ENCODE peak calls at places on chromosomes 6 and 20, in seven cellular contexts. J, O, Q, N, X, B and P are unnamed samples.

GRCh38 chr20:39849664-39850063 is 839.4 kb downstream of the MAFB start:
- DNase-seq in J (no peak), O (peak), Q (peak), N (no peak), X (peak), B (peak), P (no peak)

GRCh38 chr6:112595201-112595600 is 248.1 kb downstream of the RFPL4B start:
- DNase-seq in J (peak), O (no peak), Q (no peak), N (no peak), X (no peak), B (no peak), P (no peak)

GRCh38 chr20:4060054-4060795 is 44.9 kb upstream of the RNF24 start:
- DNase-seq in J (no peak), O (peak), Q (no peak), N (no peak), X (peak), B (no peak), P (peak)

GRCh38 chr20:17622851-17623508 is 53.1 kb downstream of the DSTN start:
- DNase-seq in J (no peak), O (no peak), Q (no peak), N (no peak), X (no peak), B (no peak), P (no peak)

GRCh38 chr20:49384437-49385434 is 97.7 kb downstream of the KCNB1 start:
- DNase-seq in J (peak), O (peak), Q (peak), N (peak), X (no peak), B (no peak), P (peak)

GRCh38 chr20:45085289-45085688 is 15.6 kb downstream of the KCNS1 start:
- DNase-seq in J (no peak), O (no peak), Q (no peak), N (no peak), X (no peak), B (no peak), P (no peak)

GRCh38 chr6:81759782-81760181 is 7.3 kb upstream of the TENT5A start:
- DNase-seq in J (no peak), O (no peak), Q (peak), N (no peak), X (no peak), B (no peak), P (no peak)

GRCh38 chr6:155090166-155090565 is 95.1 kb downstream of the TIAM2 start:
- DNase-seq in J (no peak), O (no peak), Q (no peak), N (no peak), X (no peak), B (no peak), P (no peak)

GRCh38 chr6:14001329-14002012 is 76.7 kb downstream of the RNF182 start:
- DNase-seq in J (peak), O (no peak), Q (no peak), N (no peak), X (no peak), B (peak), P (no peak)

GRCh38 chr6:158769696-158770446 is 49.3 kb downstream of the EZR start:
- DNase-seq in J (no peak), O (no peak), Q (no peak), N (peak), X (no peak), B (no peak), P (no peak)

GRCh38 chr20:13995086-13995665 is at the start of gene MACROD2:
- DNase-seq in J (peak), O (peak), Q (peak), N (peak), X (peak), B (no peak), P (no peak)

GRCh38 chr20:61958773-61959172 is 106.9 kb downstream of the TAF4 start:
- DNase-seq in J (no peak), O (no peak), Q (no peak), N (no peak), X (no peak), B (no peak), P (no peak)

GRCh38 chr20:3165473-3166337 is 6.0 kb upstream of the FASTKD5 start:
- DNase-seq in J (peak), O (no peak), Q (no peak), N (no peak), X (no peak), B (no peak), P (peak)

GRCh38 chr6:115545410-115545986 is 515.2 kb downstream of the FRK start:
- DNase-seq in J (peak), O (no peak), Q (peak), N (no peak), X (no peak), B (no peak), P (no peak)

GRCh38 chr20:50852085-50852484 is 57.2 kb downstream of the BCAS4 start:
- DNase-seq in J (no peak), O (no peak), Q (no peak), N (no peak), X (no peak), B (no peak), P (no peak)

GRCh38 chr6:135062735-135063134 is 8.1 kb upstream of the HBS1L start:
- DNase-seq in J (peak), O (no peak), Q (no peak), N (no peak), X (peak), B (no peak), P (no peak)

GRCh38 chr6:92682999-92683398 is 736.4 kb downstream of the EPHA7 start:
- DNase-seq in J (peak), O (no peak), Q (no peak), N (no peak), X (no peak), B (no peak), P (no peak)

GRCh38 chr6:64679411-64679810 is 1027.6 kb downstream of the EYS start:
- DNase-seq in J (peak), O (no peak), Q (no peak), N (no peak), X (no peak), B (no peak), P (no peak)

GRCh38 chr6:66328181-66328580 is 621.2 kb upstream of the EYS start:
- DNase-seq in J (peak), O (no peak), Q (no peak), N (no peak), X (no peak), B (no peak), P (no peak)

GRCh38 chr6:157518399-157519250 is 137.6 kb downstream of the ZDHHC14 start:
- DNase-seq in J (no peak), O (no peak), Q (no peak), N (no peak), X (no peak), B (no peak), P (no peak)

GRCh38 chr20:13348301-13349239 is 127.5 kb downstream of the ISM1 start:
- DNase-seq in J (no peak), O (no peak), Q (no peak), N (no peak), X (no peak), B (no peak), P (no peak)

GRCh38 chr6:35017461-35018183 is 123.5 kb downstream of the TCP11 start:
- DNase-seq in J (no peak), O (no peak), Q (no peak), N (no peak), X (no peak), B (no peak), P (no peak)

GRCh38 chr6:63305278-63305677 is 14.5 kb downstream of the LGSN start:
- DNase-seq in J (no peak), O (no peak), Q (no peak), N (no peak), X (no peak), B (no peak), P (no peak)

GRCh38 chr6:155117266-155117665 is 122.2 kb downstream of the TIAM2 start:
- DNase-seq in J (peak), O (no peak), Q (no peak), N (no peak), X (no peak), B (peak), P (no peak)

GRCh38 chr20:23211164-23211563 is 125.0 kb upstream of the CD93 start:
- DNase-seq in J (no peak), O (no peak), Q (no peak), N (no peak), X (no peak), B (no peak), P (no peak)

GRCh38 chr6:137033828-137034227 is 10.9 kb downstream of the IL20RA start:
- DNase-seq in J (peak), O (no peak), Q (no peak), N (no peak), X (no peak), B (no peak), P (peak)

GRCh38 chr20:14264869-14265268 is 72.5 kb downstream of the FLRT3 start:
- DNase-seq in J (peak), O (no peak), Q (no peak), N (no peak), X (no peak), B (no peak), P (no peak)

GRCh38 chr20:20837574-20838021 is 125.2 kb upstream of the RALGAPA2 start:
- DNase-seq in J (peak), O (peak), Q (peak), N (peak), X (peak), B (peak), P (peak)

GRCh38 chr6:143368426-143368825 is 82.1 kb downstream of the ADAT2 start:
- DNase-seq in J (peak), O (no peak), Q (no peak), N (no peak), X (no peak), B (peak), P (peak)

GRCh38 chr6:128057541-128058335 is 156.9 kb upstream of the THEMIS start:
- DNase-seq in J (no peak), O (no peak), Q (no peak), N (no peak), X (no peak), B (no peak), P (no peak)

GRCh38 chr6:130176378-130176777 is 46.4 kb downstream of the SAMD3 start:
- DNase-seq in J (no peak), O (no peak), Q (no peak), N (no peak), X (no peak), B (no peak), P (no peak)

GRCh38 chr6:32181890-32182529 is 2.0 kb downstream of the AGER start:
- DNase-seq in J (no peak), O (no peak), Q (no peak), N (no peak), X (no peak), B (no peak), P (no peak)
- TF ChIP-seq CTCF in J (no peak), O (no peak), Q (no peak), N (no peak), X (no peak), B (no peak), P (no peak)

GRCh38 chr6:4021133-4021861 is 57.6 kb downstream of the FAM217A start:
- DNase-seq in J (peak), O (peak), Q (peak), N (peak), X (peak), B (peak), P (peak)
- TF ChIP-seq CTCF in J (peak), O (peak), Q (peak), N (peak), X (peak), B (peak), P (peak)

DNA sequence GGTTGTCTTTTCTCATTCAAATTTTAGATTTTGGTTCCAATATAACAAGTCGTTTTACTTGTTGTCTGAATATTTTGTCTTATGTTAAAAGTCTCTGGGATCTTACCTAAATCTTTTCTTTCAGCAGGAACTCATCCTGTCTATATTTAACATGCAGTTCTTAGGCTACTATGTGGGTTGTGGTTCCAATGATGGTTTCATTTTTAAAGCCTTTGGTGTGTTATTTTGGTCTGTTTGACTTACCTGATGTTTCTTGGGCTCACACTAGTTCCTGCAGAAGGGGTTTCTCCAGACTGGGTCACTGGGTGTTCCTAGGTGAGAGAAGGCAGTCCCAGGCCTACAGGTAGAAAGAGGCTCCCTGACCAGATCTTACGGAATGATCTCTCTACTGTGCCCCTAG is 17.4 kb downstream of the PRL start:
- DNase-seq in J (no peak), O (no peak), Q (no peak), N (no peak), X (no peak), B (no peak), P (no peak)
- TF ChIP-seq CTCF in J (no peak), O (no peak), Q (no peak), N (no peak), X (no peak), B (no peak), P (no peak)

GRCh38 chr6:168314948-168315347 is 4.6 kb downstream of the DACT2 start:
- DNase-seq in J (no peak), O (no peak), Q (peak), N (no peak), X (peak), B (no peak), P (no peak)
- TF ChIP-seq CTCF in J (no peak), O (peak), Q (peak), N (no peak), X (peak), B (no peak), P (no peak)

DNA sequence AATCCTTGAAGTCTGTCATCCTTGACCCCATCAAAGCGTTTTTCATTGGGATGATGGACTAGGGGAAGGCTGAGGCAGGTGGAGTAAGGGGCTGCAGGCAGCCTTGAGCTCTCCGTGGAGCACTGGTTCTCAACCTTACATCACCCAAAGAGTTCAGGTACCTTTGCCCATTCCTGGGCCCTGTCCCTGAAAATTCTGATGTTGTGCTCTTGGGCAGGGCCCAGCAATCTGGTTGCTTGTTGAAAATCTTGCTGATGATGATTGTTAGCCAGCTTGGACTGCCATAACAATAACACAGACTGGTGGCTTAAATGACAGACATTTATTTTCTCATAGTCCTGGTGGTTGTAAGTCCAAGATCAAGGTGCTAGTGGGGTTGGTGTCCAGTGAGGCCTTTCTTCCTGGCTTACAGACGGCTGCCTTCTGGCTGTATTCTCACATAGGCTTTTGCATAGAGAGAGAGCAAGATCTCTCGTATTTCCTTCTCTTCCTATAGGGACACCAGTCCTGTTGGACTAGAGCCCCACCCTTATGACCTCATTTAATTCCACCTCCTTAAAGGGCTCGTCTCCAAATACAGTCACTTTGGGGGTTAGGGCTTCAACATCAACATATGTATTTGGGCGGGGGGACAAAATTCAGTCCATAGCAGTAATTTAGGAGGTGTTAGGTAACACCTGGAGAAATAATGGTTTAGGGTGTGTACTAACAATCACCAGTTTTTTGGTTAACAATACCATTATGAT is 104.9 kb downstream of the PLEKHG1 start:
- DNase-seq in J (no peak), O (no peak), Q (no peak), N (no peak), X (no peak), B (no peak), P (no peak)
- TF ChIP-seq CTCF in J (no peak), O (no peak), Q (no peak), N (no peak), X (no peak), B (no peak), P (no peak)

DNA sequence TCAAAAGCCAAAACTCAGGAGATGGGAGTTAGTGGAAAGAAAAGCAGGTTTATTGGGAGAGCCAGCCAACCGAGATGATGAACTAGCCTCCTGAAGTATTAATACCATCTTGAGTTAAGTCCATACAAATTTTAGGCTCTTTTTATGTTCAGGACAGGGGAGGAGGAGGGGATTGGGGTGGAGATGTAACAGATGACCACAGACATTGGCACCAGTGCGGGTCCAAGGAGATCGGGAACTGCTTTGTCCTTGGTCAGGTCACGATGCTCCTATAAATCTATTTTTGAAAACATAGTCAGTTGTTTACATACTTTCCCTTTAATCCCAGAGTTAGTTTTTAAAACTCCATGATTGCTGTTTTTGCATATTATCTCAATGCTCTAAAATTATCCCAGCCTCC is 219.6 kb downstream of the ANKRD60 start:
- DNase-seq in J (no peak), O (no peak), Q (no peak), N (no peak), X (no peak), B (no peak), P (no peak)
- TF ChIP-seq CTCF in J (no peak), O (no peak), Q (no peak), N (no peak), X (no peak), B (no peak), P (no peak)

GRCh38 chr6:77457720-77458349 is 5.5 kb downstream of the HTR1B start:
- DNase-seq in J (peak), O (peak), Q (peak), N (peak), X (peak), B (peak), P (peak)
- TF ChIP-seq CTCF in J (peak), O (peak), Q (peak), N (peak), X (peak), B (peak), P (peak)

DNA sequence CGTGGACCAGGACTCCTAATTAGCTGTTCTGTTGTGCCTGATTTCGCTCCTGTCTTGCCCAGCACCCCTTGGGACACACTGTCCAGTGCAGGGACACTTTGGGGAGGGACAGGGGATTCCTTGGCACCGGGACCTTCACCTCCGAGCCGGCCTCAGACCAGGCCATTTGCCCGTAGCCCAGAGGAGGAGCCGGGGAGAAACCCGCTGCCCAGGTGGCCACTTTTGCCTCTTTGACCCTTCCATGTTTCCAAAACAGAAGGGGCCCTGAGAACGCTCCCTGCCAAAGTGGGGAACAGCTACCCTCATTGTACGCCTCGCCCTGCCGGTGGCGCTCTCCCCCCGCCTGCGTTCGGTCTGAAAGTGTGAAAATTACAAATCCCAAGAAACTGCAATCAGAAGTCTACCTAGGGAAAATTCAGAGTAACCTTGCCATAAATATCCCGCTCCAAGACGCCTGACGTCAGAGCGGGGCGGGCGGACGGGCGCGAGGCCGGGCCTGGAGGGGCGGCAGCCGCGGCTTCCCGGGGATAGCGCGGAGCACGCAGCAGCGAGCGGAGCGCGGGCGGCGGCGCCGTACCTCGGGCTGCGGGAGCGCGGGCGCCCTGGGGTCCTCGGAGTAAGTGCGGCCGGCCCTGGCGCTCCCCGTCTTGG is at the start of gene DAAM2:
- DNase-seq in J (no peak), O (peak), Q (peak), N (no peak), X (no peak), B (no peak), P (peak)
- TF ChIP-seq CTCF in J (no peak), O (no peak), Q (peak), N (no peak), X (no peak), B (peak), P (no peak)

GRCh38 chr20:60037120-60037499 is 78.9 kb downstream of the CDH26 start:
- DNase-seq in J (peak), O (no peak), Q (no peak), N (no peak), X (no peak), B (no peak), P (no peak)
- TF ChIP-seq CTCF in J (peak), O (no peak), Q (no peak), N (no peak), X (no peak), B (peak), P (no peak)

GRCh38 chr6:16335176-16335575 is 96.8 kb downstream of the GMPR start:
- DNase-seq in J (no peak), O (no peak), Q (no peak), N (no peak), X (no peak), B (no peak), P (no peak)
- TF ChIP-seq CTCF in J (no peak), O (no peak), Q (no peak), N (no peak), X (no peak), B (no peak), P (no peak)